ENCODE peak calls at places on chromosomes 4 and X, in four cellular contexts. M is left cardiac atrium, T is GM23338, F is heart right ventricle. D is an unnamed sample.

GRCh38 chr4:11634283-11634682 is 205.6 kb upstream of the HS3ST1 start:
- ATAC-seq in F (no peak), T (no peak), M (no peak), D (no peak)

GRCh38 chr4:105399535-105400161 is 74.2 kb downstream of the PPA2 start:
- ATAC-seq in F (no peak), T (no peak), M (no peak), D (no peak)

GRCh38 chr4:42627887-42628646 is 28.8 kb downstream of the ATP8A1 start:
- ATAC-seq in M (peak), T (peak), F (peak), D (peak)

GRCh38 chr4:141311805-141312204 is 91.1 kb downstream of the ZNF330 start:
- ATAC-seq in M (no peak), T (no peak), F (no peak), D (no peak)

GRCh38 chr4:141486375-141486997 is 149.9 kb upstream of the IL15 start:
- ATAC-seq in M (no peak), F (no peak), T (no peak), D (no peak)

GRCh38 chr4:84028340-84028739 is 470.8 kb downstream of the NKX6-1 start:
- ATAC-seq in F (no peak), T (peak), M (no peak), D (no peak)

GRCh38 chrX:95332530-95332929 is 1352.1 kb upstream of the DIAPH2 start:
- ATAC-seq in T (peak), M (no peak), F (no peak), D (no peak)

GRCh38 chrX:141341341-141341740 is 99.0 kb upstream of the SPANXC start:
- ATAC-seq in M (peak), T (no peak), F (peak), D (no peak)

GRCh38 chrX:77960567-77960966 is 8.9 kb downstream of the PGAM4 start:
- ATAC-seq in T (no peak), F (no peak), M (no peak), D (no peak)

GRCh38 chr4:170599894-170600293 is 510.1 kb upstream of the AADAT start:
- ATAC-seq in M (no peak), T (no peak), F (no peak), D (no peak)

GRCh38 chr4:40455340-40455902 is 120.3 kb downstream of the CHRNA9 start:
- ATAC-seq in T (no peak), F (no peak), M (no peak), D (no peak)

GRCh38 chr4:38610844-38611550 is 53.0 kb upstream of the KLF3 start:
- ATAC-seq in F (peak), M (no peak), T (no peak), D (no peak)

GRCh38 chr4:66000500-66001117 is 330.3 kb upstream of the EPHA5 start:
- ATAC-seq in T (no peak), M (no peak), F (no peak), D (no peak)

GRCh38 chr4:107863850-107864371 is 39.2 kb downstream of the SGMS2 start:
- ATAC-seq in M (peak), F (peak), T (no peak), D (no peak)

GRCh38 chr4:26207631-26208030 is 113.2 kb upstream of the RBPJ start:
- ATAC-seq in F (no peak), T (no peak), M (no peak), D (no peak)

GRCh38 chr4:21447320-21448055 is 501.1 kb downstream of the KCNIP4 start:
- ATAC-seq in M (no peak), F (no peak), T (peak), D (no peak)

GRCh38 chrX:150648296-150648940 is 44.8 kb upstream of the MTMR1 start:
- ATAC-seq in T (no peak), F (no peak), M (no peak), D (no peak)

GRCh38 chr4:6728320-6729029 is 12.5 kb downstream of the BLOC1S4 start:
- ATAC-seq in F (no peak), T (no peak), M (no peak), D (no peak)

GRCh38 chr4:177640864-177641263 is 198.6 kb upstream of the AGA start:
- ATAC-seq in T (no peak), M (no peak), F (no peak), D (no peak)